ENCODE peak calls at places on chromosomes 1 and 21, in seven cellular contexts. Y, T, Q, F, M, Z and K are unnamed samples.

GRCh38 chr1:65791860-65792670 is 630 bp upstream of the PDE4B start:
- DNase-seq in Y (no peak), T (no peak), Q (no peak), F (peak), M (peak), Z (peak), K (peak)

GRCh38 chr1:15945011-15945831 is 30.7 kb downstream of the ZBTB17 start:
- DNase-seq in Y (no peak), T (no peak), Q (no peak), F (no peak), M (no peak), Z (no peak), K (no peak)

GRCh38 chr1:1677718-1678580 is 14.6 kb downstream of the SLC35E2B start:
- DNase-seq in Y (no peak), T (no peak), Q (peak), F (no peak), M (no peak), Z (no peak), K (no peak)

GRCh38 chr1:1891349-1892078 is 627 bp upstream of the GNB1 start:
- DNase-seq in Y (peak), T (peak), Q (peak), F (peak), M (peak), Z (peak), K (peak)

GRCh38 chr1:5456090-5456789 is 536.0 kb downstream of the NPHP4 start:
- DNase-seq in Y (no peak), T (no peak), Q (no peak), F (no peak), M (no peak), Z (peak), K (no peak)

GRCh38 chr1:19866758-19867157 is 15.4 kb upstream of the OTUD3 start:
- DNase-seq in Y (no peak), T (no peak), Q (no peak), F (no peak), M (peak), Z (no peak), K (peak)

GRCh38 chr1:6384962-6385672 is 8.4 kb downstream of the ACOT7 start:
- DNase-seq in Y (no peak), T (no peak), Q (no peak), F (no peak), M (peak), Z (no peak), K (no peak)

GRCh38 chr21:26769613-26770188 is 75.5 kb downstream of the ADAMTS1 start:
- DNase-seq in Y (no peak), T (no peak), Q (no peak), F (peak), M (peak), Z (no peak), K (peak)

GRCh38 chr1:32769524-32770220 is 47.5 kb downstream of the YARS1 start:
- DNase-seq in Y (peak), T (no peak), Q (no peak), F (no peak), M (peak), Z (no peak), K (no peak)

GRCh38 chr1:28928306-28928987 is 14.1 kb downstream of the EPB41 start:
- DNase-seq in Y (no peak), T (no peak), Q (peak), F (no peak), M (no peak), Z (no peak), K (no peak)

GRCh38 chr1:228842094-228842775 is 107.0 kb downstream of the RHOU start:
- DNase-seq in Y (peak), T (peak), Q (no peak), F (no peak), M (peak), Z (no peak), K (peak)

GRCh38 chr1:179883739-179884138 is 1.7 kb downstream of the TOR1AIP1 start:
- DNase-seq in Y (no peak), T (no peak), Q (peak), F (peak), M (peak), Z (no peak), K (no peak)

GRCh38 chr1:43747736-43748135 is 40.4 kb downstream of the ST3GAL3 start:
- DNase-seq in Y (no peak), T (no peak), Q (no peak), F (no peak), M (no peak), Z (no peak), K (no peak)

GRCh38 chr1:116323419-116323987 is 49.5 kb upstream of the ATP1A1 start:
- DNase-seq in Y (no peak), T (no peak), Q (no peak), F (no peak), M (no peak), Z (no peak), K (no peak)

GRCh38 chr21:15659768-15660423 is 69.9 kb upstream of the USP25 start:
- DNase-seq in Y (no peak), T (no peak), Q (no peak), F (no peak), M (no peak), Z (no peak), K (no peak)

GRCh38 chr1:16068356-16069270 is 4.8 kb downstream of the FAM131C start:
- DNase-seq in Y (no peak), T (peak), Q (no peak), F (no peak), M (no peak), Z (no peak), K (no peak)

GRCh38 chr1:211132681-211133392 is 1.1 kb downstream of the KCNH1 start:
- DNase-seq in Y (no peak), T (no peak), Q (no peak), F (peak), M (no peak), Z (no peak), K (no peak)

GRCh38 chr1:41540886-41541591 is 56.6 kb upstream of the EDN2 start:
- DNase-seq in Y (no peak), T (no peak), Q (no peak), F (peak), M (peak), Z (no peak), K (peak)

GRCh38 chr1:17551755-17552234 is 12.3 kb downstream of the ARHGEF10L start:
- DNase-seq in Y (no peak), T (no peak), Q (no peak), F (no peak), M (peak), Z (peak), K (no peak)

GRCh38 chr1:116847688-116848531 is 61.8 kb upstream of the PTGFRN start:
- DNase-seq in Y (no peak), T (no peak), Q (no peak), F (no peak), M (peak), Z (no peak), K (peak)

GRCh38 chr1:197399691-197400521 is 131.9 kb downstream of the CRB1 start:
- DNase-seq in Y (peak), T (no peak), Q (peak), F (peak), M (peak), Z (peak), K (peak)

GRCh38 chr1:119859647-119860046 is 36.7 kb downstream of the ADAM30 start:
- DNase-seq in Y (peak), T (no peak), Q (no peak), F (no peak), M (peak), Z (no peak), K (peak)

GRCh38 chr1:167249702-167250101 is 29.0 kb downstream of the POU2F1 start:
- DNase-seq in Y (no peak), T (no peak), Q (no peak), F (no peak), M (no peak), Z (no peak), K (no peak)

GRCh38 chr1:118773656-118774055 is 214.5 kb downstream of the TBX15 start:
- DNase-seq in Y (no peak), T (no peak), Q (no peak), F (no peak), M (no peak), Z (no peak), K (no peak)

GRCh38 chr1:168689726-168690602 is 39.0 kb downstream of the DPT start:
- DNase-seq in Y (no peak), T (no peak), Q (no peak), F (no peak), M (peak), Z (no peak), K (no peak)

GRCh38 chr1:176164014-176164678 is 42.9 kb downstream of the COP1 start:
- DNase-seq in Y (no peak), T (no peak), Q (no peak), F (no peak), M (no peak), Z (no peak), K (no peak)

GRCh38 chr21:36966066-36966845 is at the start of gene HLCS:
- DNase-seq in Y (no peak), T (peak), Q (peak), F (peak), M (peak), Z (peak), K (peak)

GRCh38 chr1:33094971-33095604 is 14.1 kb downstream of the AZIN2 start:
- DNase-seq in Y (peak), T (no peak), Q (peak), F (peak), M (peak), Z (peak), K (peak)

GRCh38 chr1:112337028-112337531 is 58.9 kb upstream of the CTTNBP2NL start:
- DNase-seq in Y (peak), T (no peak), Q (no peak), F (peak), M (no peak), Z (peak), K (peak)

GRCh38 chr1:221573727-221574126 is 168.2 kb downstream of the DUSP10 start:
- DNase-seq in Y (no peak), T (peak), Q (no peak), F (no peak), M (no peak), Z (no peak), K (no peak)

GRCh38 chr1:201013031-201013485 is 10.5 kb downstream of the KIF21B start:
- DNase-seq in Y (no peak), T (no peak), Q (no peak), F (no peak), M (no peak), Z (no peak), K (no peak)

GRCh38 chr1:236275586-236275985 is 6.2 kb downstream of the ERO1B start:
- DNase-seq in Y (no peak), T (no peak), Q (no peak), F (no peak), M (no peak), Z (no peak), K (no peak)

GRCh38 chr1:32719681-32720275 is 17.2 kb upstream of the SYNC start:
- DNase-seq in Y (no peak), T (no peak), Q (no peak), F (no peak), M (no peak), Z (no peak), K (no peak)

GRCh38 chr1:21268281-21269239 is 21.7 kb downstream of the ECE1 start:
- DNase-seq in Y (no peak), T (no peak), Q (no peak), F (no peak), M (no peak), Z (no peak), K (no peak)

GRCh38 chr1:101506541-101507164 is 269.8 kb downstream of the S1PR1 start:
- DNase-seq in Y (peak), T (no peak), Q (peak), F (peak), M (peak), Z (peak), K (peak)

GRCh38 chr1:15702722-15703550 is 18.8 kb downstream of the PLEKHM2 start:
- DNase-seq in Y (no peak), T (no peak), Q (no peak), F (no peak), M (no peak), Z (peak), K (no peak)

GRCh38 chr1:245500546-245500945 is 345.8 kb downstream of the KIF26B start:
- DNase-seq in Y (no peak), T (no peak), Q (no peak), F (no peak), M (peak), Z (no peak), K (no peak)

GRCh38 chr1:76006234-76006633 is 68.3 kb upstream of the ST6GALNAC3 start:
- DNase-seq in Y (no peak), T (no peak), Q (no peak), F (no peak), M (no peak), Z (no peak), K (peak)

GRCh38 chr1:65924471-65924870 is 131.8 kb downstream of the PDE4B start:
- DNase-seq in Y (no peak), T (no peak), Q (no peak), F (no peak), M (peak), Z (no peak), K (peak)

GRCh38 chr1:21320410-21321107 is 30.3 kb upstream of the ECE1 start:
- DNase-seq in Y (no peak), T (no peak), Q (no peak), F (no peak), M (peak), Z (no peak), K (no peak)

DNA sequence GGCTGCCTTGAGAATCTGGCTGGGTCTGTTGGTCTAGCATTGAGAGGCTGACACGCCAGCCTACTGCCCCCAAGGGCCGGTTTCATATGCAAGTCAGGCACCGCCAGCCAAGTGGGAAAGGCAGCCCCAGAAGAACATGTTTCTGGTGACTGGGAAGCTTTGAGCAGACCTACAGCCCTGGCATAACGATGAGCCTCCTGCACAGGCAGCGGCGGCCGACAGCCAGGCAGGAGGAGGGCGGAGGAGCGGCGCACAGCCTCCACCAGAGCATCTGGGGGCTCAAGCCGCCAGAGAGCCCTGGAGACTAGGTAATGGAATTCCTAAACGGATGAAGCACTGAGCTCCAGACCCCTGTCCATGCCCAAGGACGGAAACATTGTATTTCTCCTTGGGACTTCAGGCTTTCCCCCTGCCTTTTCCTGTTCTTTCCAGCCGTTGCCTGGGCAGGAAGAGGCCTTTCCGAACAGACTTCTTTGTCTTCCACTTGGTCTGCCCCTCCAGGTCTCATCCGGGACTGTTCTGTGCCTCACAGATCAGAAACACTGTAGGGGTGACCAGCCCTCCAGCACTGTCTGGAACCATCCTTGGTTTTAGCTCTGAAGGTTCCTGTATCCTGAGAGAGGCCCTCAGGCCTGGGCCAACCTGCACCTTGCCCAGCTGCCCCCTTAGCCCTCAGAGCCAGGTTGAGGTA is 59.5 kb downstream of the IRF2BP2 start:
- DNase-seq in Y (no peak), T (no peak), Q (no peak), F (peak), M (no peak), Z (no peak), K (no peak)
- H3K4me3 ChIP-seq in Y (no peak), T (no peak), Q (no peak), F (no peak), M (no peak), Z (no peak), K (no peak)

GRCh38 chr1:244273845-244274619 is 177.7 kb downstream of the ADSS2 start:
- DNase-seq in Y (peak), T (peak), Q (no peak), F (no peak), M (peak), Z (no peak), K (peak)
- H3K27ac ChIP-seq in Y (no peak), T (no peak), Q (no peak), F (no peak), M (peak), Z (no peak), K (peak)

GRCh38 chr21:42010507-42011493 is 640 bp upstream of the ZBTB21 start:
- DNase-seq in Y (no peak), T (peak), Q (peak), F (peak), M (peak), Z (peak), K (no peak)
- TF ChIP-seq CTCF in Y (no peak), T (no peak), Q (no peak), F (peak), M (no peak), Z (peak), K (no peak)

GRCh38 chr1:162562452-162562828 is 918 bp downstream of the UAP1 start:
- DNase-seq in Y (no peak), T (no peak), Q (no peak), F (no peak), M (peak), Z (no peak), K (no peak)

GRCh38 chr1:162561616-162562451 is at the start of gene UAP1:
- DNase-seq in Y (no peak), T (no peak), Q (peak), F (no peak), M (no peak), Z (no peak), K (no peak)

GRCh38 chr1:162566870-162567269 is 5.3 kb downstream of the UAP1 start:
- DNase-seq in Y (no peak), T (no peak), Q (no peak), F (no peak), M (no peak), Z (no peak), K (no peak)

GRCh38 chr1:162565460-162565859 is 3.9 kb downstream of the UAP1 start:
- DNase-seq in Y (no peak), T (no peak), Q (no peak), F (no peak), M (no peak), Z (no peak), K (no peak)

GRCh38 chr1:162564762-162565218 is 3.3 kb downstream of the UAP1 start:
- DNase-seq in Y (no peak), T (no peak), Q (no peak), F (no peak), M (peak), Z (no peak), K (no peak)
- H3K4me3 ChIP-seq in Y (no peak), T (no peak), Q (no peak), F (no peak), M (no peak), Z (no peak), K (no peak)

DNA sequence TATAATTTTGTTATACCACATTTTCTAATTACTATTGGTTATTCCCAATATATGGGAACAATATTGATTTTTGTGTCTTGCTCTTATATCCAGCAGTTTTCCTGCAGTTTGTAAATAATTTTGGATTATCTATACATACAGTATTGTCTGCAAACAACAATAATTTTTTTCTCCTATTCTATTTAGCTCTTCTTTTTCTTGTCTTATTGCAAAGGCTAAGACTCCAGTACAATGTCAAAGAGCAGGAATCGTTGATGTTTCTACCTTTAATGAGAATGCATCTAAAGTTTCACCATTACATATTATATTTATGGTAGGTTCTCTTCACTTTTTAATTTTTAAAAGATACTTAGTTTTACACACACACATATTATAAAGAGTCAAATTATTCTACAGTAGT is 4.1 kb upstream of the AVPR1B start:
- DNase-seq in Y (no peak), T (no peak), Q (no peak), F (no peak), M (no peak), Z (no peak), K (no peak)
- H3K27ac ChIP-seq in Y (no peak), T (no peak), Q (no peak), F (no peak), M (no peak), Z (no peak), K (no peak)

DNA sequence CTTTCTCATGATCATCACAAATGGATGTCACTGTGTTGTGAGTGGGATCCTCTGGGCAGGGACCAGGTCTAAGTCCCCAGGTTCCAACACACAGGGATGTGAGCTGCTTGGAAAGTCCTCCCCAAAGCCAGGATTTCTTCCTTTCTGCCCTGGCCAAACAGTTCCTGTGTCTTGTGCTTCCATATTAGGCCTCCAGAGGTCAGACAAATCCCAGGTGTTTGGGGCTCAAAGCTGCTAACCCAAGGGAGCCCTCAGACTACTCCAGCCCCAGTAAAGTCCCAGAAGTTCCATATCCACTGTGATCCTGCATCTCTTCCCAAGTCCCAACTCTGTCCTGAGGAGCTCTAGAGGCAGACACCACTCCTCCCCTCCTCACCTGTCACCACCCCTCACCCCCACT is 27.7 kb upstream of the MAGOH start:
- DNase-seq in Y (no peak), T (no peak), Q (peak), F (peak), M (no peak), Z (no peak), K (no peak)
- TF ChIP-seq CTCF in Y (peak), T (no peak), Q (peak), F (peak), M (no peak), Z (peak), K (peak)

DNA sequence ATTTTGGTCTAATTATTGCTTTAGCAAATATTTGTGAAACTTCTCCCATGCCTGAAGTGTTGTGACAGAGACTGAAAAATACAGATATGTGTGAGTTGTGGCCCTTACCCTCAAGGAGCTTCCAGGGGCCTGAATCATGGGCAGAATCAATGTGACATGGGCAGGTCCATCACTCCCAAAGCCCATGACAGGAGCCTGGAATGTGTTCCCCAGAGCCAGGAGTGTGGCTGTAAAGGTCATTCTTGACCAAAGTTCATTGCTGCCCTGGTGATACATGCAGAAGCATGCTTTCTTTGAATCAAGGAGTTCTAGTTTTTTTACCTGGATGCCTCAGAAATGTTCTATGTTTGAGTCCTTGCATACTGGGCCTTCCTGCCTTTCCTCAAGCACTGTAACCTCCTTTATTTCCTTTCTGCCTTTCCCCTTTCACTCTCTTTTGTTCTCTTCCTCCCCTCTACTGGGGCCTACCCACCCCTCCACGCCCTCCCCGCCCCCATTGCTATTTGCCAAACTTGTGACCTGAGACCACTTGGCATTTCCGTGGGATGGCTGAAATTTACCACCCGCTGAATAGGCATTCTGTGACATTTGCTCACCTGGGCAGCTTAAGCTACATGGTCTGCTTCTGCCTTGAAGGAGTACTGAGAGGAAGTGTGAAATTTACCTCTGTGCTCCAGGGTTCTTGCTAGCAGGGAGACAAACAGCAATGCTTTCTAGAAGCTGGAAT is 19.7 kb downstream of the PBX1 start:
- DNase-seq in Y (no peak), T (no peak), Q (no peak), F (no peak), M (no peak), Z (no peak), K (no peak)
- H3K4me3 ChIP-seq in Y (no peak), T (no peak), Q (no peak), F (no peak), M (no peak), Z (no peak), K (no peak)